ENCODE peak calls at places on chromosomes 1 and 21, in eight cellular contexts. A is CD8-positive, alpha-beta T cell; O is endothelial cell; Z is Panc1; C is fibroblast of the aortic adventitia; H is choroid plexus epithelial cell; V is BJ; E is progenitor cell of endocrine pancreas. T is an unnamed sample.

GRCh38 chr1:69126761-69127160 is 441.0 kb upstream of the LRRC7 start:
- DNase-seq in A (no peak), O (no peak), Z (no peak), C (no peak), H (peak), V (no peak), E (no peak), T (no peak)

GRCh38 chr1:85544689-85545203 is 35.8 kb upstream of the CCN1 start:
- DNase-seq in A (no peak), O (no peak), Z (peak), C (peak), H (peak), V (peak), E (no peak), T (peak)

GRCh38 chr1:183957216-183957830 is 80.2 kb downstream of the COLGALT2 start:
- DNase-seq in A (no peak), O (no peak), Z (no peak), C (peak), H (no peak), V (no peak), E (no peak), T (no peak)

GRCh38 chr1:53583903-53584210 is 124.7 kb downstream of the DMRTB1 start:
- DNase-seq in A (no peak), O (no peak), Z (no peak), C (no peak), H (no peak), V (no peak), E (no peak), T (no peak)

GRCh38 chr1:104636581-104636980 is 886.9 kb downstream of the AMY1C start:
- DNase-seq in A (no peak), O (no peak), Z (no peak), C (no peak), H (no peak), V (no peak), E (no peak), T (peak)

GRCh38 chr1:173669491-173669941 is at the start of gene ANKRD45:
- DNase-seq in A (no peak), O (peak), Z (no peak), C (peak), H (peak), V (no peak), E (peak), T (no peak)

GRCh38 chr1:16026723-16027484 is 5.1 kb downstream of the CLCNKA start:
- DNase-seq in A (no peak), O (peak), Z (no peak), C (peak), H (no peak), V (no peak), E (peak), T (no peak)

GRCh38 chr1:19665456-19666138 is 922 bp downstream of the HTR6 start:
- DNase-seq in A (no peak), O (no peak), Z (no peak), C (no peak), H (no peak), V (no peak), E (no peak), T (no peak)

GRCh38 chr1:13749543-13750307 is 49.7 kb downstream of the PRDM2 start:
- DNase-seq in A (no peak), O (peak), Z (no peak), C (peak), H (peak), V (no peak), E (peak), T (peak)

GRCh38 chr1:6271001-6271400 is 10.1 kb upstream of the GPR153 start:
- DNase-seq in A (no peak), O (no peak), Z (no peak), C (no peak), H (no peak), V (no peak), E (no peak), T (no peak)

DNA sequence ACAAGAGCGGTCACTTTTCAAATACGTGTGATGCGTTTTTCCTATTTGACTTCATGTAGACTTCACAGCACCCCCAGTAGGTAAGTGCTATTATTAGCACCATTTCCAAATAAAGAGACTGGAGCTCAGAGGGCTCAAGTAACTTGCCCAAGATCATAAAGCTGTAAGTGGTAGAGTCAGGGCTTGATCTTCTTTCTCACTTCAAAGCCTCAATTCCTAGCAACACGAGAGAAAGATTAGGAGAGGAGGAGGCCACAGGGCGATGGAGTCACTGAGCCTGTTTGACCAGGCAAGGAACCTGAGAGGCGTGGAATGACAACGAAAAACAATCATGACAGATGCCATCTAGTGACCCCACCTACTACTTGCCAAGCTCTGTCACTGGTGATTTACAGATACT is 181.0 kb downstream of the FOXD2 start:
- DNase-seq in A (peak), O (no peak), Z (no peak), C (no peak), H (no peak), V (no peak), E (no peak), T (no peak)
- TF ChIP-seq CTCF in A (no peak), O (no peak), Z (peak), C (no peak), H (no peak), V (no peak), E (no peak), T (no peak)

DNA sequence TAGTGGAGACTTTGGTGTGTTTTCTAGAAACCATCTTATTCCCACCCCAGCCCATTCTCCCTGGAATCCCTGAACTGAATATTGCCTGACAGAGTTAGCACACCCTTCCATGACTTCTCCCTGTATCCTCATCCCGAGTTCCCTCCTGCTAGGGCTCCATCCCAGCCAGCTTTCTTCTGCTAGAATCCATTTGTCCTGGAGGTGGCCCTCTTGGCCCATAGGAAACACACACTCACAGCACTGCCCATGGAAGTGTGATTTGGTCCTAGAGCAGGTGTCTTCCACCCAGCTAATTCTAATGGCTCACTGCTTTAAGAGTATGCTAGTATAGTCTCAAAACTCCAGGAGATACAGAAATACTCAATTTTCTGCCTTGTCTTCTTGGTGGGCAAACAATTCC is 4.1 kb downstream of the KRTAP15-1 start:
- DNase-seq in A (no peak), O (peak), Z (no peak), C (no peak), H (no peak), V (no peak), E (no peak), T (no peak)
- TF ChIP-seq CTCF in A (no peak), O (no peak), Z (no peak), C (no peak), H (no peak), V (no peak), E (no peak), T (no peak)

GRCh38 chr1:211258310-211258755 is 833 bp upstream of the RCOR3 start:
- DNase-seq in A (peak), O (peak), Z (no peak), C (peak), H (peak), V (no peak), E (peak), T (peak)

GRCh38 chr1:211261229-211261628 is 2.1 kb downstream of the RCOR3 start:
- DNase-seq in A (no peak), O (no peak), Z (no peak), C (no peak), H (no peak), V (no peak), E (no peak), T (no peak)

GRCh38 chr1:211260161-211261107 is 1.3 kb downstream of the RCOR3 start:
- DNase-seq in A (peak), O (peak), Z (no peak), C (peak), H (peak), V (no peak), E (peak), T (peak)

GRCh38 chr1:211258756-211259595 is at the start of gene RCOR3:
- DNase-seq in A (peak), O (peak), Z (peak), C (peak), H (peak), V (no peak), E (peak), T (peak)

GRCh38 chr1:211259596-211260126 is 495 bp downstream of the RCOR3 start:
- DNase-seq in A (no peak), O (no peak), Z (no peak), C (no peak), H (peak), V (no peak), E (no peak), T (no peak)
- TF ChIP-seq CTCF in A (no peak), O (no peak), Z (no peak), C (no peak), H (no peak), V (no peak), E (no peak), T (no peak)

DNA sequence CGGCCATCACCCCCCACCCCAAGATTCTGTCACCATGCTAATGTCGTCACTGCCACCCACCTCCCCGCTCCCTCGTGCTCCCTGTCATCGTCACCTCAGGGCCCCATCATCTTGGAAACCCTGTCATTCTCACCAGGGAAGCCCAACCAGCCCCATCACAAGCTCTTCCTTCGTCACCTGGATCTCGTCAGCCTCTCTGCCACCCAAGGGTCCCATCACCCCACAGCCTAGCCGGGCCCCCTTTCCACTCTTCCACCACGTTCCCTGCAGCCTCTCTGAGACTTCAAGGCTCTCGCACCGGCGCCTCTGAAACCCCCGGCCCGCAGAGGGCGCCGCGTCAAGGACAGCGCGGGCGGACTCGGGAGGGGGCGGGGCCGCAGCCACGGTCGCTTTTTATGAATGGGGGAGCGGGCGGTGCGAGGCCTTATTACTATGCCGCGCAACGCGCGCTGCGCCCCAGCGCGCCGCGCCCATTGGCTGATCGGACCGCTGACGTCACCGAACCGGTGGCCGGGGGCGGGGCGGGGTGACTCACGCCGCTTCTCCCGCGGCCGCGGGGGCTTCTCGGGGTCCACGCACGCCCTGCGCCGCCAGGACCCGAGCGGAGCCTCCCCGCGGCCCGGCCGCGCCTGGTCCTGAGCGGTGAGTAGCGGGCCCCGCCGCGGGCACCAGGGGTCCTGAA is at the start of gene GPR3:
- DNase-seq in A (peak), O (peak), Z (no peak), C (peak), H (peak), V (no peak), E (peak), T (peak)
- TF ChIP-seq CTCF in A (peak), O (no peak), Z (peak), C (peak), H (peak), V (peak), E (peak), T (peak)

GRCh38 chr21:29448766-29449165 is 150.0 kb downstream of the BACH1 start:
- DNase-seq in A (no peak), O (no peak), Z (no peak), C (no peak), H (no peak), V (no peak), E (no peak), T (no peak)
- TF ChIP-seq CTCF in A (no peak), O (no peak), Z (no peak), C (no peak), H (no peak), V (no peak), E (no peak), T (no peak)

GRCh38 chr1:186617860-186618780 is 62.1 kb downstream of the PTGS2 start:
- DNase-seq in A (peak), O (no peak), Z (no peak), C (peak), H (peak), V (no peak), E (no peak), T (peak)
- TF ChIP-seq CTCF in A (no peak), O (no peak), Z (no peak), C (peak), H (peak), V (no peak), E (no peak), T (no peak)

GRCh38 chr1:217315346-217315745 is 315.5 kb downstream of the GPATCH2 start:
- DNase-seq in A (no peak), O (no peak), Z (no peak), C (peak), H (no peak), V (no peak), E (no peak), T (peak)

GRCh38 chr1:217313096-217313495 is 317.8 kb downstream of the GPATCH2 start:
- DNase-seq in A (no peak), O (no peak), Z (no peak), C (no peak), H (no peak), V (no peak), E (no peak), T (peak)

DNA sequence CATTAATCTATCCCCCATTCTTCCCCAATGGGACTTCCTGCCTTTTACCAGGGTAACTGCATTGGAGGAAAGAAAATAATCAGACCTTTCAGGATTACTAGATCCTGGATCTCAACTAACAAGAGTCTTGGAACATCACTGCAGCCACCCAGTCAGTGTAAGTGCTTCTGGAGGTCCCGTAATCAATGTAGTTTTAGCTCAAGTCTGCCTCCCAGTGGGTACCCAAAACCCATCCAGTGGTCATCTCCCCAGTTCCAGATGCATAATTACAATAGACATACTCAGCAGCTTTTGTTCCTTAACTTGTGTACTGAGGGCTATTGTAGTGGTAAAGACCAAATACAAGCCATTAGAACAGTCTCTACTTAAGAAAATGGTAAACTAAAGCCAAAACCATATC is 319.1 kb downstream of the GPATCH2 start:
- DNase-seq in A (no peak), O (peak), Z (no peak), C (peak), H (peak), V (no peak), E (no peak), T (peak)
- TF ChIP-seq CTCF in A (no peak), O (no peak), Z (no peak), C (peak), H (peak), V (no peak), E (peak), T (no peak)

GRCh38 chr21:43918385-43918947 is 53.4 kb downstream of the AGPAT3 start:
- DNase-seq in A (no peak), O (no peak), Z (no peak), C (no peak), H (no peak), V (no peak), E (no peak), T (peak)

GRCh38 chr21:43919283-43919682 is 54.3 kb downstream of the AGPAT3 start:
- DNase-seq in A (no peak), O (no peak), Z (no peak), C (no peak), H (no peak), V (no peak), E (no peak), T (no peak)

GRCh38 chr21:43916076-43916475 is 51.1 kb downstream of the AGPAT3 start:
- DNase-seq in A (no peak), O (no peak), Z (no peak), C (no peak), H (no peak), V (no peak), E (no peak), T (no peak)

GRCh38 chr21:43916691-43917514 is 51.9 kb downstream of the AGPAT3 start:
- DNase-seq in A (peak), O (no peak), Z (no peak), C (no peak), H (no peak), V (no peak), E (no peak), T (no peak)

DNA sequence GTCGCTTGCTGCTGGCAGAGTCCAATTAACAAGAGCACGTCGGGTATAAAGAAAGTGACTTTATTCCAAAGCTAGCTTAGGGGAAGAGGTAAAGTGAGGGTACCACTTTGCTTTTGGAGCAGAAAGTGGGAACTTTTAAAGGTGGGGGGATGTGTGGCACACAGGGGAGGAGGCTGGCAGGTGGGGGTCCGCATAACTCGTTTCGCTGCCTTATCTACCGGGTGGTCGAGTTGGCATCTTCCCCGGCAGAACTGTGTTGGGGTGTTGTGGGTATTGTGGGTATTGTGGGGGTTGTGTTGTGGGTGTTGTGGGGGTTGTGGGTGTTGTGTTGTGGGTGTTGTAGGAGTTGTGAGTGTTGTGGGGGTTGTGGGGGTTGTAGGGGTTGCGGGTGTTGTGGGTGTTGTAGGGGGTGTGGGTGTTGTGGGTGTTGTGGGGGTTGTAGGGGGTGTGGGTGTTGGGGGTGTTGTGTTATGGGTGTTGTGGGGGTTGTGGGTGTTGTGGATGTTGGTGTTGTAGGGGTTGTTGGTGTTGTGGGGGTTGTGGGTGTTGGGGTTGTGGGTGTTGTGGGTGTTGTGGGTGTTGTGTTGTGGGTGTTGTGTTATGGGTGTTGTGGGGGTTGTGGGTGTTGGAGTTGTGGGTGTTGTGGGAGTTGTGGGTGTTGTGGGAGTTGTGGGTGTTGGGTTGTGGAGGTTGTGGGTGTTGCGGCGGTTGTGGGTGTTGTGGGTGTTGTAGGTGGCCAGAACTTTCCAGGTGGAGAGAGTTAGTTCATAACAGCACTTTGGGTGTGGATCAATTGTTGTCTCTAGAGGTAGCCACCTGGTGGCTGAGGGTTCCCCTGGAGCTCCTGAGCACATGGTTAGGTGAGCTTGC is 52.7 kb downstream of the AGPAT3 start:
- DNase-seq in A (no peak), O (no peak), Z (peak), C (no peak), H (no peak), V (no peak), E (no peak), T (peak)
- TF ChIP-seq CTCF in A (no peak), O (no peak), Z (no peak), C (no peak), H (peak), V (no peak), E (no peak), T (no peak)

DNA sequence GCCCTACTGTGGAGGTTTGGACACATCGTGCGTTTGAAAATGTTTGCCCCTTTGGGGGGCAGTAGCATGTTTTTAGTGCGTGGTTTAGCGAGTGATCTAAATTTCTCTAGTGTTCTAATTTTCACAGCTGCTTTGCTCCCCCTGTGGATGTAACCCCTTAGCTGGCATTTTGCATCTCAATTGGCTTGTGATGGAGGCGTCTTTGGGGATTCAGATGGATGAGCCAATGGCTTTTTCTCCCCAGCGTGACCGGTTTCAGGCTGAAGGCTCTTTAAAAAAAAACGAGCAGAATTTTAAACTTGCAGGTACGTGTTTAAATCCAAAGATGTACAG is 842 bp downstream of the CDC7 start:
- DNase-seq in A (no peak), O (no peak), Z (no peak), C (peak), H (peak), V (no peak), E (no peak), T (peak)
- TF ChIP-seq CTCF in A (no peak), O (no peak), Z (peak), C (no peak), H (no peak), V (no peak), E (no peak), T (no peak)

T was measured in MCF 10A.